ENCODE peak calls at places on chromosomes 4 and X, in four cellular contexts. J is brain microvascular endothelial cell, E is transverse colon, P is heart right ventricle. H is an unnamed sample.

GRCh38 chrX:37815366-37815765 is 32.0 kb downstream of the DYNLT3 start:
- DNase-seq in J (no peak), E (no peak), P (no peak), H (no peak)

GRCh38 chr4:152094851-152095700 is 334.3 kb upstream of the GATB start:
- DNase-seq in E (no peak), P (no peak), J (peak), H (no peak)

GRCh38 chr4:145061325-145061920 is 36.6 kb downstream of the ANAPC10 start:
- DNase-seq in E (no peak), P (no peak), J (no peak), H (no peak)

GRCh38 chr4:6416518-6417286 is 55.7 kb downstream of the PPP2R2C start:
- DNase-seq in J (no peak), P (no peak), E (no peak), H (no peak)

GRCh38 chr4:55729306-55730142 is 90.1 kb upstream of the EXOC1L start:
- DNase-seq in J (no peak), E (no peak), P (no peak), H (no peak)

GRCh38 chr4:3708611-3709010 is 57.6 kb upstream of the ADRA2C start:
- DNase-seq in J (no peak), P (no peak), E (no peak), H (no peak)

GRCh38 chr4:124806403-124806802 is 93.9 kb upstream of the ANKRD50 start:
- DNase-seq in J (no peak), E (no peak), P (no peak), H (no peak)

GRCh38 chr4:41142946-41143720 is 71.2 kb downstream of the APBB2 start:
- DNase-seq in P (peak), J (peak), E (peak), H (no peak)

GRCh38 chr4:146134761-146135160 is 40.8 kb upstream of the LSM6 start:
- DNase-seq in P (no peak), J (no peak), E (peak), H (no peak)

GRCh38 chrX:29746326-29746725 is 469.0 kb upstream of the MAGEB2 start:
- DNase-seq in E (no peak), J (peak), P (no peak), H (no peak)

GRCh38 chr4:25440478-25441030 is 63.5 kb downstream of the ANAPC4 start:
- DNase-seq in P (peak), J (no peak), E (no peak), H (no peak)

GRCh38 chr4:38943355-38943754 is 75.7 kb downstream of the FAM114A1 start:
- DNase-seq in E (peak), P (peak), J (no peak), H (no peak)

GRCh38 chrX:15714529-15714928 is 23.5 kb upstream of the CA5B start:
- DNase-seq in E (no peak), P (peak), J (no peak), H (no peak)

GRCh38 chr4:11428161-11428700 is 463 bp downstream of the HS3ST1 start:
- DNase-seq in J (no peak), E (no peak), P (no peak), H (no peak)

GRCh38 chr4:116027311-116027710 is 913.9 kb upstream of the NDST4 start:
- DNase-seq in E (no peak), J (no peak), P (no peak), H (no peak)

GRCh38 chrX:132022863-132023116 is 312 bp upstream of the STK26 start:
- DNase-seq in J (no peak), P (no peak), E (no peak), H (no peak)

GRCh38 chr4:115675721-115676120 is 562.3 kb upstream of the NDST4 start:
- DNase-seq in P (no peak), E (no peak), J (no peak), H (no peak)

GRCh38 chr4:34193451-34194154 is 2050.7 kb downstream of the ARAP2 start:
- DNase-seq in J (no peak), P (no peak), E (no peak), H (no peak)

GRCh38 chr4:101081166-101081565 is 266.2 kb downstream of the PPP3CA start:
- DNase-seq in E (no peak), J (no peak), P (no peak), H (no peak)

GRCh38 chrX:18652636-18653035 is 19.3 kb downstream of the RS1 start:
- DNase-seq in J (no peak), P (no peak), E (no peak), H (no peak)

GRCh38 chr4:53818112-53818511 is 226.8 kb upstream of the LNX1 start:
- DNase-seq in P (no peak), J (no peak), E (no peak), H (no peak)

GRCh38 chrX:107672955-107673378 is 44.7 kb downstream of the PRPS1 start:
- DNase-seq in J (peak), P (peak), E (peak), H (peak)

GRCh38 chr4:80305466-80305865 is 30.1 kb upstream of the CFAP299 start:
- DNase-seq in P (no peak), E (no peak), J (peak), H (no peak)

GRCh38 chr4:138869631-138870030 is 145.9 kb upstream of the NOCT start:
- DNase-seq in P (no peak), E (no peak), J (no peak), H (no peak)

GRCh38 chr4:159283697-159284492 is 181.0 kb downstream of the RAPGEF2 start:
- DNase-seq in E (no peak), P (no peak), J (peak), H (no peak)

GRCh38 chr4:42965326-42965725 is 72.8 kb downstream of the GRXCR1 start:
- DNase-seq in P (no peak), J (no peak), E (no peak), H (no peak)

GRCh38 chr4:8320386-8320750 is 50.8 kb downstream of the HTRA3 start:
- DNase-seq in J (no peak), P (no peak), E (no peak), H (no peak)
- H3K27ac ChIP-seq in J (no peak), P (peak), E (peak), H (peak)

GRCh38 chrX:10078266-10078665 is 78.5 kb upstream of the CLCN4 start:
- DNase-seq in E (no peak), J (no peak), P (no peak), H (no peak)

GRCh38 chrX:10077425-10078188 is 79.2 kb upstream of the CLCN4 start:
- DNase-seq in E (no peak), J (no peak), P (no peak), H (no peak)

GRCh38 chrX:10079155-10079711 is 77.5 kb upstream of the CLCN4 start:
- DNase-seq in E (no peak), J (no peak), P (no peak), H (no peak)

GRCh38 chrX:10074241-10074941 is 82.4 kb upstream of the CLCN4 start:
- DNase-seq in P (no peak), J (no peak), E (no peak), H (no peak)

DNA sequence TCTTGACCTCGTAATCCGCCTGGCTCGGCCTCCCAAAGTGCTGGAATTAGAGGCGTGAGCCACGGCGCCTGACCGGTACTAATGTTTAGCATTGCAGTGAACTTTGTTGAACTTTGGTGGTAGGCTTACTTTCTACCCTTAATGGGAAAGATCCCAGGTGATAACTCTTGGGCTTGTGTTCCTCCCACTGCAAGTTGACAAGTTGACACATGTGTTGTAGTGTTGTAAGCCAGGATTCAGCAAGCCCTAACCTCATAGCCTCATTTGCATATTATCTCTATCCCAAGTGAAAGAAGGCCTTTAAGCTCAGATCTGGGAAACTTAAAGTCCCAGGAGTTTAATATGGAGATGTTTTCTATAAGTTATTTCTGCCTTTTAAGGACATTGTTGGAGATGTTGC is 80.0 kb upstream of the CLCN4 start:
- DNase-seq in P (no peak), J (no peak), E (no peak), H (no peak)
- TF ChIP-seq CTCF in P (no peak), J (no peak), E (no peak), H (no peak)

DNA sequence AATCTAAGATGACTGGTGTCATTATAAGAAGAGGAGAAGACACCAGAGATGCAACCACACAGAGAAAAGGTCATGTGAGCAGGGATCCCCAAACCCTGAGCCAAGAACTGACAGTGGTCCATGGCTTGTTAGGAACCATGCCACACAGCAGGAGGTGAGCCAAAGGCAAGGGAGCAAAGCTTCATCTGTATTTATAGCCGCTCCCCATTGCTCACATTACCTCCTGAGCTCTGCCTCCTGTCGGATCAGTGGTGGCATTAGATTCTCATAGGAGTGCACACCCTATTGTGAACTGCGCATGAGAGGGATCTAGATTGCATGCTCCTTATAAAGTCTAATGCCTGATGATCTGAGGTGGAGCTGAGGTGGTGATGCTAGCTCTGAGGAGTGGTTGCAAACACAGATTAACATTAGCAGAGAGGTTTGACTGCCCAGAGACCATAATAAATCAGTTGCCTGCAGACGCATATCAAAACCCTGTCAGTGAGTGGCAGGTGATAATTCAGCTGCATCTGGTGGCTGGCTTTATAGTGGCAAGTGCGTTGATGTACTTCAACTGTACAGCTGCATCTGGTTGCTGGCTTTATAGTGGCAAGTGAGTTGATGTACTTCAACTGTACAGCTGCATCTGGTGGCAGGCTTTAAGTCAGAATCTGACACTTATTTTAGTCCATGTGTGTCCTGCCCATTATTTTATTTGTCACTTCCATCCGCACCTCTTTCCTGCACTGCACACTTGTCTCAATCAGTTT is 19.8 kb upstream of the CXCL2 start:
- DNase-seq in P (no peak), J (no peak), E (no peak), H (no peak)
- H3K27ac ChIP-seq in P (peak), J (no peak), E (no peak), H (no peak)

GRCh38 chrX:120253784-120254183 is 3.2 kb downstream of the ZBTB33 start:
- DNase-seq in J (no peak), P (no peak), E (no peak), H (no peak)

GRCh38 chrX:120251471-120252011 is 929 bp downstream of the ZBTB33 start:
- DNase-seq in E (peak), J (no peak), P (peak), H (no peak)

GRCh38 chrX:120244735-120245498 is 5.7 kb upstream of the ZBTB33 start:
- DNase-seq in E (peak), P (peak), J (peak), H (peak)

DNA sequence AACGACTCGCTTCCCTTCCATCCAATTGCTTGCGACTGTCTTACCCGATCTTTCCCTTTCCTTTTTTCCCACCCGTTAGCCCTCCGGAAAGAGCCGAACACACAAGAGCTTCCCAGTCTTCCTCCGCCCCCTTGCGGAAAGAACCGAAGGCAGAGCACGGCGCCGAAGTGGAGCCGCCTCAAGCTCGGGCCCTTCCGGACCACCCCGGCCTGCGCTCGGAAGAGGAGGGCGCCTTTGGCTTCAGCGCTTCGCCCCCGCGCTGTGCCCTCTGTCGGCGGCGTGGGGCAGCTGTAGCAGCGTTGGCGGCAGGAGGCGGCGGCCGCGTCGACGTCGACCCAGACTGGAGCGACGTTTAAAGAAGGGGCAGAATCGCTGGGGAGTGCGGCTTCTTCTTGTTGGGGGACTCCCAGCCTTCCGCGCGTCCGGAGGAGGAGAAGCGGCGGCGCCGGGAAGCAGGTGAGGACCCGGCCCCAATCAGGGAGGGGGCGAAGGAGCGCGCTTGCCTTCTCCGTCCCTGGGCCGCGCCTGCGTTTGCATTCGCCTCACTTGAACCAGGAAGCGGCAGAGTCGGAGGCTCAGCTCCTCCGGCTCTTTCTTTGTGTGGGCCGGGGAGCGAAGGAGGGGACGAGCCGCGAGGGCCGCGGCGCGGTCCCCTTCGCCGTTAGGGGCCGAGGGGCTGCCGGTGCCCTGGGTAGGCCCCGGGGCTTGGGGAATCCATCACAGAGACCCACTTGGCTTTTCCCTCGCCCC is at the start of gene ZBTB33:
- DNase-seq in E (peak), P (peak), J (peak), H (peak)
- TF ChIP-seq CTCF in E (peak), P (peak), J (peak), H (peak)